ENCODE peak calls at places on chromosomes 6 and 20, in four cellular contexts. U is activated effector memory CD4-positive, alpha-beta T cell treated with Interleukin-2 at 50 U/mL for 16 hours; E is stromal cell of bone marrow; L is stimulated activated CD4-positive, alpha-beta T cell treated with anti-CD3 and anti-CD28 coated beads, Interleukin-2, amount 100 ng/mL, for 24 hours. I is an unnamed sample.
A peak's percentile ranks its signal among the peaks of the same experiment; 100 is the strongest.

GRCh38 chr6:148455225-148455624 is 112.6 kb downstream of the SASH1 start:
- DNase-seq in U (no peak), E (no peak), L (no peak), I (no peak)

GRCh38 chr6:170476360-170476759 is 76.7 kb downstream of the PSMB1 start:
- DNase-seq in U (no peak), E (no peak), L (no peak), I (no peak)

GRCh38 chr6:47663462-47664216 is 34.7 kb upstream of the ADGRF4 start:
- DNase-seq in U (no peak), E (no peak), L (no peak), I (no peak)

GRCh38 chr20:25421107-25421506 is 13.6 kb downstream of the GINS1 start:
- DNase-seq in U (no peak), E (no peak), L (no peak), I (no peak)

GRCh38 chr20:62937353-62938104 is 418 bp upstream of the GID8 start:
- DNase-seq in U (peak; percentile 97), E (peak; percentile 88), L (peak; percentile 98), I (peak; percentile 94)

GRCh38 chr6:134714679-134715078 is 235.2 kb downstream of the ALDH8A1 start:
- DNase-seq in U (no peak), E (no peak), L (no peak), I (no peak)

GRCh38 chr20:61765871-61766654 is 299.6 kb downstream of the TAF4 start:
- DNase-seq in U (no peak), E (no peak), L (no peak), I (no peak)

GRCh38 chr6:125989631-125990030 is 3.3 kb downstream of the TRMT11 start:
- DNase-seq in U (no peak), E (no peak), L (no peak), I (no peak)

GRCh38 chr6:18742406-18742805 is 355.3 kb downstream of the RNF144B start:
- DNase-seq in U (no peak), E (peak; percentile 69), L (no peak), I (no peak)

GRCh38 chr6:86474081-86474480 is 463.2 kb upstream of the HTR1E start:
- DNase-seq in U (no peak), E (no peak), L (no peak), I (no peak)

GRCh38 chr6:40887079-40887822 is 151.8 kb downstream of the UNC5CL start:
- DNase-seq in U (no peak), E (no peak), L (no peak), I (no peak)

I was measured in stimulated activated naive CD4-positive, alpha-beta T cell treated with Interleukin-2 at 50 U/mL for 16 hours.